ENCODE peak calls at places on chromosomes 16 and 17, in six cellular contexts. One of them, this sample, is unnamed.

GRCh38 chr16:58264961-58265479 is 29.8 kb downstream of the PRSS54 start:
- DNase-seq in HT1080: peak; percentile 83
- DNase-seq in KBM-7: peak; percentile 9
- DNase-seq in AG04449: peak; percentile 29
- DNase-seq in foreskin fibroblast: peak; percentile 76
- DNase-seq in sciatic nerve: no peak
- DNase-seq in this sample: peak; percentile 74

GRCh38 chr17:28571255-28572122 is at the start of gene PIGS:
- DNase-seq in foreskin fibroblast: peak; percentile 92
- DNase-seq in KBM-7: peak; percentile 94
- DNase-seq in HT1080: peak; percentile 90
- DNase-seq in AG04449: peak; percentile 45
- DNase-seq in sciatic nerve: peak; percentile 96
- DNase-seq in this sample: peak; percentile 88

GRCh38 chr16:89268987-89269735 is 51.7 kb downstream of the ZNF778 start:
- DNase-seq in foreskin fibroblast: peak; percentile 50
- DNase-seq in sciatic nerve: peak; percentile 59
- DNase-seq in KBM-7: no peak
- DNase-seq in HT1080: no peak
- DNase-seq in AG04449: no peak
- DNase-seq in this sample: peak; percentile 29

GRCh38 chr16:85638695-85639409 is 25.7 kb downstream of the GSE1 start:
- DNase-seq in HT1080: no peak
- DNase-seq in KBM-7: no peak
- DNase-seq in foreskin fibroblast: no peak
- DNase-seq in AG04449: no peak
- DNase-seq in sciatic nerve: no peak
- DNase-seq in this sample: no peak

GRCh38 chr17:15306406-15306970 is 34.9 kb downstream of the TEKT3 start:
- DNase-seq in sciatic nerve: no peak
- DNase-seq in HT1080: no peak
- DNase-seq in AG04449: no peak
- DNase-seq in KBM-7: no peak
- DNase-seq in foreskin fibroblast: no peak
- DNase-seq in this sample: no peak

GRCh38 chr17:29687601-29688000 is 64.9 kb upstream of the CORO6 start:
- DNase-seq in sciatic nerve: no peak
- DNase-seq in foreskin fibroblast: no peak
- DNase-seq in KBM-7: no peak
- DNase-seq in HT1080: no peak
- DNase-seq in AG04449: no peak
- DNase-seq in this sample: no peak

GRCh38 chr16:81904320-81904719 is 107.0 kb downstream of the SDR42E1 start:
- DNase-seq in sciatic nerve: no peak
- DNase-seq in KBM-7: no peak
- DNase-seq in foreskin fibroblast: no peak
- DNase-seq in AG04449: no peak
- DNase-seq in HT1080: no peak
- DNase-seq in this sample: no peak

GRCh38 chr17:65137076-65137935 is at the start of gene RGS9:
- DNase-seq in KBM-7: peak; percentile 85
- DNase-seq in foreskin fibroblast: peak; percentile 34
- DNase-seq in sciatic nerve: peak; percentile 91
- DNase-seq in HT1080: peak; percentile 67
- DNase-seq in AG04449: no peak
- DNase-seq in this sample: peak; percentile 90

GRCh38 chr17:306536-307294 is 45.9 kb downstream of the RPH3AL start:
- DNase-seq in KBM-7: no peak
- DNase-seq in HT1080: no peak
- DNase-seq in AG04449: no peak
- DNase-seq in sciatic nerve: no peak
- DNase-seq in foreskin fibroblast: no peak
- DNase-seq in this sample: no peak

GRCh38 chr16:57810197-57811024 is 8.1 kb upstream of the KIFC3 start:
- DNase-seq in HT1080: peak; percentile 96
- DNase-seq in AG04449: peak; percentile 36
- DNase-seq in KBM-7: peak; percentile 95
- DNase-seq in foreskin fibroblast: peak; percentile 57
- DNase-seq in sciatic nerve: peak; percentile 78
- DNase-seq in this sample: peak; percentile 90

This sample was measured in PC-3.